ENCODE peak calls at places on chromosomes 7 and 10, in eight cellular contexts. I is AG10803; C is uterus; Y is CD8-positive, alpha-beta T cell; X is upper lobe of right lung; H is A549; U is fibroblast of the aortic adventitia; W is NB4. K is an unnamed sample.

GRCh38 chr7:45869426-45869825 is 3.5 kb downstream of the CCDC201 start:
- DNase-seq in W (no peak), H (no peak), C (no peak), Y (no peak), I (no peak), X (peak; percentile 10), U (peak; percentile 57), K (no peak)

GRCh38 chr10:72567421-72567820 is 58.5 kb downstream of the MICU1 start:
- DNase-seq in I (peak; percentile 55), W (no peak), U (peak; percentile 17), H (peak; percentile 54), Y (no peak), X (no peak), C (no peak), K (peak; percentile 3)

GRCh38 chr7:151110236-151110940 is 24.1 kb downstream of the AGAP3 start:
- DNase-seq in C (no peak), I (no peak), X (no peak), H (no peak), U (no peak), W (no peak), Y (no peak), K (no peak)

GRCh38 chr7:30625283-30625682 is 30.6 kb downstream of the GARS1 start:
- DNase-seq in C (no peak), X (no peak), Y (no peak), U (no peak), W (no peak), H (no peak), I (no peak), K (no peak)

GRCh38 chr7:137393570-137393969 is 50.0 kb upstream of the PTN start:
- DNase-seq in U (no peak), Y (no peak), I (no peak), W (no peak), C (no peak), H (no peak), X (no peak), K (no peak)

GRCh38 chr7:78450754-78451153 is 652.2 kb downstream of the PHTF2 start:
- DNase-seq in Y (no peak), C (no peak), W (no peak), H (no peak), X (no peak), I (no peak), U (no peak), K (no peak)

GRCh38 chr7:151896486-151896885 is 19.6 kb upstream of the PRKAG2 start:
- DNase-seq in Y (no peak), C (no peak), X (no peak), I (no peak), W (no peak), H (no peak), U (no peak), K (no peak)

GRCh38 chr10:1168763-1169162 is 112.6 kb downstream of the WDR37 start:
- DNase-seq in W (no peak), X (peak; percentile 25), Y (no peak), I (no peak), U (no peak), H (no peak), C (no peak), K (no peak)

GRCh38 chr7:8440670-8441069 is 7.3 kb downstream of the NXPH1 start:
- DNase-seq in H (no peak), W (no peak), I (no peak), X (no peak), C (no peak), Y (no peak), U (no peak), K (no peak)

GRCh38 chr10:36086976-36087726 is 445.1 kb upstream of the FZD8 start:
- DNase-seq in I (peak; percentile 20), U (no peak), X (no peak), H (no peak), Y (no peak), C (no peak), W (no peak), K (no peak)

GRCh38 chr10:60384708-60385398 is 4.8 kb downstream of the ANK3 start:
- DNase-seq in X (no peak), C (no peak), Y (no peak), I (peak; percentile 99), U (peak; percentile 100), W (no peak), H (peak; percentile 37), K (peak; percentile 96)

GRCh38 chr10:102777696-102778530 is 34.2 kb downstream of the WBP1L start:
- DNase-seq in W (no peak), H (no peak), I (no peak), U (no peak), Y (no peak), C (no peak), X (no peak), K (no peak)

GRCh38 chr7:150388709-150389531 is 9.8 kb downstream of the ZNF775 start:
- DNase-seq in X (peak; percentile 91), I (peak; percentile 78), W (peak; percentile 100), C (peak; percentile 37), H (no peak), Y (no peak), U (peak; percentile 44), K (no peak)

GRCh38 chr10:18094793-18095192 is 45.4 kb upstream of the CACNB2 start:
- DNase-seq in X (no peak), U (no peak), I (no peak), H (no peak), C (no peak), Y (no peak), W (no peak), K (no peak)

GRCh38 chr10:70508912-70509366 is 30.4 kb downstream of the PALD1 start:
- DNase-seq in X (no peak), U (peak; percentile 22), C (peak; percentile 35), W (no peak), Y (no peak), I (peak; percentile 27), H (no peak), K (no peak)

GRCh38 chr10:10044959-10045764 is 972.5 kb upstream of the CELF2 start:
- DNase-seq in X (no peak), C (no peak), U (no peak), H (no peak), Y (no peak), W (no peak), I (no peak), K (no peak)

GRCh38 chr7:41711283-41712064 is 8.6 kb upstream of the INHBA start:
- DNase-seq in X (no peak), Y (no peak), W (peak; percentile 61), H (no peak), I (no peak), U (no peak), C (no peak), K (no peak)

GRCh38 chr7:123682690-123683089 is 27.0 kb downstream of the LMOD2 start:
- DNase-seq in X (no peak), H (peak; percentile 19), U (peak; percentile 81), I (peak; percentile 78), Y (peak; percentile 7), C (no peak), W (peak; percentile 71), K (peak; percentile 52)

GRCh38 chr10:92395271-92395670 is 104.3 kb downstream of the MARCHF5 start:
- DNase-seq in C (no peak), W (no peak), U (no peak), I (no peak), H (no peak), X (no peak), Y (no peak), K (no peak)

GRCh38 chr7:23235688-23236280 is 10.8 kb upstream of the GPNMB start:
- DNase-seq in W (no peak), H (no peak), I (peak; percentile 15), U (peak; percentile 68), Y (no peak), X (no peak), C (peak; percentile 62), K (no peak)

GRCh38 chr7:83468251-83468739 is 180.6 kb downstream of the SEMA3E start:
- DNase-seq in H (peak; percentile 84), C (peak; percentile 22), U (peak; percentile 98), Y (no peak), I (peak; percentile 97), X (peak; percentile 69), W (peak; percentile 87), K (peak; percentile 95)
- TF ChIP-seq CTCF in H (no peak), C (no peak), U (no peak), Y (no peak), I (no peak), X (no peak), W (no peak), K (no peak)

GRCh38 chr7:50394315-50394714 is 55.8 kb downstream of the FIGNL1 start:
- DNase-seq in X (no peak), U (no peak), Y (no peak), I (no peak), C (no peak), W (no peak), H (no peak), K (no peak)
- H3K4me3 ChIP-seq in X (no peak overlapping the region), U (no peak overlapping the region), Y (no peak overlapping the region), I (no peak overlapping the region), C (no peak overlapping the region), W (no peak overlapping the region), H (no peak overlapping the region), K (no peak overlapping the region)

DNA sequence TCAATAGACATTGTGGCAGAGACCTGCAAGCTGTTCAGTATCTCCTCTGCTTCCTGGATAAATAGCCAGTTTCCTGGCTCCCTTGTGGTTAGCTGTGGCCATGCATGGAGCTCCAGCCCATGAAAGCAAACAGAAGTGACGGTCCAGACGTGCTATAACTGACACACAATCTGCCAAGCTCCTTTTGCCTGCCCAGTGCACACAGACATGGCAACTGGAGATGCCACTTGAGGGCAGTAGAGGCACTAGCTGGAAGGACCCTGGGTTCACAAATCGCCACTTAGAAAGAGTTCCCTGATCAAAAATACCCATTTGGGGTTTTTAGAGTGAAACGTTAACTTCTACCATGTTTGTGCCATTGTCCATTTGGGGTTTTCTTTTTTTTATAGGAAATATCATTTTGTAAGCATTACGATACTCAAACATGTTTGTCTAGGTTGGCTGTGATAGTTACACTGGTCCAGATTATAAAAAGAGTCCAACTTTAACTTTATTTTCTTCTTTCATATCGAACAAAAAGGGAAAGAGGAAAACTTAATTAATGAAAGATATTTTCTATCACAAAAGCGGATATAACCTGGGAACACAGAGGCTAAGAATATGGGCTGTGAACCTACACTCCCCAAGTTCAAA is 31.3 kb downstream of the KIN start:
- DNase-seq in X (no peak), W (peak; percentile 39), C (no peak), Y (no peak), I (peak; percentile 23), H (peak; percentile 12), U (peak; percentile 33), K (no peak)
- TF ChIP-seq CTCF in X (peak; percentile 38), W (peak; percentile 58), C (no peak), Y (no peak), I (peak; percentile 57), H (peak; percentile 26), U (peak; percentile 52), K (peak; percentile 68)

GRCh38 chr7:44750921-44751571 is 2.4 kb downstream of the ZMIZ2 start:
- DNase-seq in X (peak; percentile 67), U (no peak), Y (peak; percentile 41), I (no peak), H (no peak), C (no peak), W (peak; percentile 69), K (no peak)

GRCh38 chr7:44748042-44748947 is at the start of gene ZMIZ2:
- DNase-seq in Y (peak; percentile 92), X (peak; percentile 97), I (peak; percentile 86), U (peak; percentile 82), C (peak; percentile 91), W (peak; percentile 93), H (peak; percentile 80), K (peak; percentile 42)

GRCh38 chr7:44750424-44750823 is 1.8 kb downstream of the ZMIZ2 start:
- DNase-seq in X (no peak), W (no peak), U (no peak), Y (no peak), H (no peak), C (no peak), I (no peak), K (no peak)

GRCh38 chr7:44748948-44749731 is 493 bp downstream of the ZMIZ2 start:
- DNase-seq in I (no peak), W (peak; percentile 44), U (no peak), C (no peak), H (no peak), X (no peak), Y (peak; percentile 30), K (no peak)

GRCh38 chr7:44749992-44750391 is 1.3 kb downstream of the ZMIZ2 start:
- DNase-seq in W (no peak), I (no peak), C (no peak), X (no peak), H (no peak), U (no peak), Y (no peak), K (no peak)
- H3K4me3 ChIP-seq in W (peak overlapping the region; percentile 58), I (peak overlapping the region; percentile 77), C (no peak overlapping the region), X (peak overlapping the region; percentile 78), H (peak overlapping the region; percentile 98), U (peak overlapping the region; percentile 86), Y (peak overlapping the region; percentile 59), K (peak overlapping the region; percentile 96)

K was measured in AG09309.